ENCODE peak calls at places on chromosomes 6 and 20, in four cellular contexts. G, X, H and Z are unnamed samples.

GRCh38 chr20:30593572-30593971 is 663.9 kb upstream of the DEFB115 start:
- DNase-seq in H (no peak), X (no peak), G (no peak), Z (no peak)

GRCh38 chr6:144718431-144718830 is 433.3 kb downstream of the UTRN start:
- DNase-seq in X (no peak), H (peak), G (no peak), Z (no peak)

GRCh38 chr6:146788115-146788514 is 189.3 kb downstream of the ADGB start:
- DNase-seq in G (no peak), X (no peak), H (peak), Z (no peak)

GRCh38 chr6:52497652-52498408 is 77.7 kb downstream of the EFHC1 start:
- DNase-seq in G (peak), H (peak), X (no peak), Z (no peak)

GRCh38 chr6:90135672-90136071 is 161.0 kb downstream of the BACH2 start:
- DNase-seq in X (no peak), G (no peak), H (peak), Z (no peak)

GRCh38 chr6:160057080-160057479 is 64.5 kb upstream of the SLC22A1 start:
- DNase-seq in G (no peak), H (no peak), X (no peak), Z (no peak)

GRCh38 chr20:60113771-60114170 is 155.5 kb downstream of the CDH26 start:
- DNase-seq in G (no peak), H (no peak), X (no peak), Z (no peak)

GRCh38 chr20:32902456-32903420 is 44.0 kb downstream of the EFCAB8 start:
- DNase-seq in G (no peak), X (peak), H (peak), Z (peak)

GRCh38 chr20:1336699-1337387 is 7.9 kb upstream of the SDCBP2 start:
- DNase-seq in H (no peak), G (peak), X (peak), Z (no peak)

GRCh38 chr6:146803601-146804000 is 204.8 kb downstream of the ADGB start:
- DNase-seq in H (no peak), X (no peak), G (no peak), Z (no peak)

GRCh38 chr6:91081452-91082067 is 494.7 kb upstream of the MAP3K7 start:
- DNase-seq in X (no peak), G (no peak), H (peak), Z (no peak)

GRCh38 chr20:18506744-18507143 is 996 bp upstream of the SEC23B start:
- DNase-seq in X (no peak), G (no peak), H (no peak), Z (no peak)

GRCh38 chr6:157685596-157686280 is 137.3 kb upstream of the SNX9 start:
- DNase-seq in G (no peak), H (no peak), X (no peak), Z (no peak)

GRCh38 chr6:49606696-49607390 is 29.8 kb downstream of the RHAG start:
- DNase-seq in H (peak), X (no peak), G (no peak), Z (no peak)

GRCh38 chr6:111625099-111625416 is 19.4 kb upstream of the TRAF3IP2 start:
- DNase-seq in G (peak), X (no peak), H (no peak), Z (no peak)

GRCh38 chr20:35735828-35736470 is 6.1 kb downstream of the RBM39 start:
- DNase-seq in G (no peak), X (no peak), H (peak), Z (no peak)

GRCh38 chr6:37698264-37699137 is 818 bp upstream of the MDGA1 start:
- DNase-seq in G (peak), H (no peak), X (no peak), Z (peak)

GRCh38 chr6:103153016-103153415 is 1706.7 kb downstream of the HACE1 start:
- DNase-seq in G (no peak), X (no peak), H (no peak), Z (no peak)

GRCh38 chr6:144898741-144899140 is 613.6 kb downstream of the UTRN start:
- DNase-seq in X (no peak), G (no peak), H (no peak), Z (no peak)

GRCh38 chr20:45098096-45098773 is 2.7 kb downstream of the KCNS1 start:
- DNase-seq in H (peak), G (no peak), X (no peak), Z (no peak)

GRCh38 chr20:45094864-45095574 is 5.9 kb downstream of the KCNS1 start:
- DNase-seq in G (no peak), H (no peak), X (no peak), Z (no peak)

GRCh38 chr20:45097485-45098095 is 3.3 kb downstream of the KCNS1 start:
- DNase-seq in G (no peak), X (no peak), H (peak), Z (no peak)

GRCh38 chr20:45095753-45096371 is 5.1 kb downstream of the KCNS1 start:
- DNase-seq in X (no peak), H (peak), G (no peak), Z (peak)

GRCh38 chr20:45096781-45097180 is 4.1 kb downstream of the KCNS1 start:
- DNase-seq in X (no peak), G (no peak), H (no peak), Z (no peak)
- TF ChIP-seq CTCF in X (no peak), G (no peak), H (no peak), Z (no peak)

GRCh38 chr20:40811660-40812414 is 122.8 kb upstream of the MAFB start:
- DNase-seq in X (no peak), G (no peak), H (no peak), Z (no peak)
- TF ChIP-seq CTCF in X (no peak), G (no peak), H (no peak), Z (no peak)

GRCh38 chr6:2710412-2710811 is 40.3 kb downstream of the MYLK4 start:
- DNase-seq in G (no peak), X (no peak), H (no peak), Z (no peak)

GRCh38 chr6:2712102-2712501 is 38.6 kb downstream of the MYLK4 start:
- DNase-seq in X (no peak), G (no peak), H (no peak), Z (no peak)

GRCh38 chr6:2715737-2716136 is 35.0 kb downstream of the MYLK4 start:
- DNase-seq in G (no peak), X (no peak), H (no peak), Z (no peak)

GRCh38 chr6:2714359-2714895 is 36.3 kb downstream of the MYLK4 start:
- DNase-seq in H (peak), G (no peak), X (no peak), Z (no peak)

GRCh38 chr6:2713473-2714358 is 37.0 kb downstream of the MYLK4 start:
- DNase-seq in H (peak), X (no peak), G (no peak), Z (no peak)
- TF ChIP-seq CTCF in H (peak), X (no peak), G (no peak), Z (no peak)

GRCh38 chr6:108771421-108771820 is 76.8 kb upstream of the ARMC2 start:
- DNase-seq in G (peak), H (peak), X (no peak), Z (no peak)
- TF ChIP-seq CTCF in G (no peak), H (no peak), X (no peak), Z (no peak)

GRCh38 chr6:14724546-14724945 is 521.3 kb upstream of the JARID2 start:
- DNase-seq in X (no peak), H (no peak), G (no peak), Z (no peak)
- TF ChIP-seq CTCF in X (no peak), H (no peak), G (no peak), Z (no peak)

GRCh38 chr20:41249781-41250281 is 67.7 kb downstream of the ZHX3 start:
- DNase-seq in G (no peak), H (peak), X (peak), Z (no peak)
- TF ChIP-seq CTCF in G (no peak), H (peak), X (peak), Z (peak)

GRCh38 chr20:43554369-43554768 is 4.5 kb upstream of the SGK2 start:
- DNase-seq in H (no peak), X (no peak), G (no peak), Z (no peak)
- TF ChIP-seq CTCF in H (no peak), X (no peak), G (no peak), Z (no peak)

DNA sequence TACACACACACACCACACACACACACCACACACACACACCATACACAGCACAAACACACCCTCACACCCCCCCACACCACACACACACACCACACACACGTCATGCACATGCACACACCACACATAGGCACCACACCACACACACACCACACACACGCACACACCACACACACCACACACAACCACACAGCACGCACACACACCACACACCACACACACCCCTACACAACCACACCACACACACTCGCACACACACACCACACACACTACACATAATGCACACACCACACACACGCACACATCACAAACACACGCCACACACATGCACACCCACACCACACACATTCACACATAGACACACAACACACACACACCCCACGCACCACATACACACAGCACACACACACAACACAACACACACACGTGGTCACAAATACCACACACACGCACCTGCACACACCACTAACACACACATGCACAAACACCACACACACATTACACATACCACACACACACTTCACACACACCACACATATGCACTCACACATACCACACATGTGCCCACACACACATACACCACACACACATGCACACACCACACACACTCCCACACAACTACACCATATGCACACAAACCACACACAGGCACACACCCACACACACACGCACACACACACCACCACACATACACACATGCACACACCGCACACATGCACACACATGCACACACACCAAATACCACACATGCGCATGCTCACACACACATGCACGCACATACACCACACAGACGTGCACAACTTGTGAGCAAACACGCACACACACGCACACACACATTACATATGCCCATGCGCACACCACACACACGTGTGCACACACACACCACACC is 9.4 kb upstream of the ACSS1 start:
- DNase-seq in G (peak), H (no peak), X (peak), Z (no peak)
- TF ChIP-seq CTCF in G (no peak), H (no peak), X (no peak), Z (no peak)

GRCh38 chr6:106089981-106090380 is 3.8 kb downstream of the PRDM1 start:
- DNase-seq in X (no peak), G (no peak), H (peak), Z (no peak)
- TF ChIP-seq CTCF in X (no peak), G (no peak), H (peak), Z (no peak)

GRCh38 chr20:2708073-2708415 is 15.5 kb downstream of the EBF4 start:
- DNase-seq in X (no peak), G (no peak), H (no peak), Z (no peak)

GRCh38 chr20:2708665-2709064 is 16.1 kb downstream of the EBF4 start:
- DNase-seq in G (no peak), X (no peak), H (no peak), Z (no peak)

GRCh38 chr20:2707353-2708072 is 14.9 kb downstream of the EBF4 start:
- DNase-seq in G (no peak), H (no peak), X (no peak), Z (no peak)

GRCh38 chr20:2705931-2706645 is 13.5 kb downstream of the EBF4 start:
- DNase-seq in H (no peak), X (no peak), G (peak), Z (no peak)

GRCh38 chr20:2706688-2707352 is 14.2 kb downstream of the EBF4 start:
- DNase-seq in H (no peak), G (peak), X (no peak), Z (no peak)
- TF ChIP-seq CTCF in H (no peak), G (no peak), X (no peak), Z (no peak)